ENCODE peak calls at places on chromosomes 4 and X, in nine cellular contexts. S, Z, U, L, K, W, T, C and R are unnamed samples.

GRCh38 chrX:80810365-80810978 is 795 bp upstream of the BRWD3 start:
- DNase-seq in S (no peak), Z (no peak), U (no peak), L (peak; percentile 4), K (no peak), W (no peak), T (peak; percentile 34), C (no peak), R (no peak)

GRCh38 chr4:177302371-177303100 is 7.1 kb upstream of the NEIL3 start:
- DNase-seq in S (no peak), Z (no peak), U (no peak), L (no peak), K (no peak), W (no peak), T (no peak), C (no peak), R (no peak)

GRCh38 chr4:134708616-134709015 is 507.0 kb upstream of the PABPC4L start:
- DNase-seq in S (no peak), Z (no peak), U (no peak), L (no peak), K (no peak), W (no peak), T (no peak), C (no peak), R (no peak)

GRCh38 chr4:152200776-152201333 is 335.0 kb downstream of the FBXW7 start:
- DNase-seq in S (no peak), Z (no peak), U (no peak), L (no peak), K (no peak), W (no peak), T (no peak), C (no peak), R (no peak)

GRCh38 chr4:2837904-2838496 is 5.6 kb upstream of the ADD1 start:
- DNase-seq in S (no peak), Z (peak; percentile 64), U (peak; percentile 57), L (peak; percentile 73), K (no peak), W (no peak), T (peak; percentile 80), C (no peak), R (no peak)

GRCh38 chr4:95563638-95564337 is 15.0 kb upstream of the UNC5C start:
- DNase-seq in S (no peak), Z (no peak), U (no peak), L (no peak), K (peak; percentile 5), W (no peak), T (no peak), C (no peak), R (no peak)

GRCh38 chrX:104335765-104336164 is 81.0 kb upstream of the ESX1 start:
- DNase-seq in S (no peak), Z (no peak), U (no peak), L (peak; percentile 85), K (no peak), W (no peak), T (no peak), C (no peak), R (no peak)

GRCh38 chr4:145945431-145946155 is 7.0 kb upstream of the ZNF827 start:
- DNase-seq in S (no peak), Z (no peak), U (no peak), L (peak; percentile 47), K (no peak), W (no peak), T (no peak), C (no peak), R (peak; percentile 33)

GRCh38 chr4:25500626-25501318 is 123.7 kb downstream of the ANAPC4 start:
- DNase-seq in S (no peak), Z (no peak), U (no peak), L (no peak), K (no peak), W (no peak), T (peak; percentile 92), C (peak; percentile 86), R (no peak)

GRCh38 chr4:64200001-64200555 is 209.2 kb downstream of the TECRL start:
- DNase-seq in S (no peak), Z (no peak), U (no peak), L (no peak), K (no peak), W (no peak), T (no peak), C (no peak), R (no peak)

GRCh38 chr4:141158219-141158618 is 24.9 kb upstream of the RNF150 start:
- DNase-seq in S (no peak), Z (no peak), U (no peak), L (peak; percentile 65), K (peak; percentile 64), W (no peak), T (peak; percentile 41), C (peak; percentile 27), R (no peak)

GRCh38 chrX:130082244-130083106 is 27.8 kb downstream of the ELF4 start:
- DNase-seq in S (peak; percentile 35), Z (peak; percentile 52), U (peak; percentile 22), L (peak; percentile 36), K (no peak), W (peak; percentile 84), T (no peak), C (no peak), R (no peak)

GRCh38 chrX:38055170-38055847 is 49.0 kb downstream of the SYTL5 start:
- DNase-seq in S (no peak), Z (no peak), U (peak; percentile 25), L (peak; percentile 57), K (no peak), W (no peak), T (peak; percentile 19), C (no peak), R (peak; percentile 8)

GRCh38 chrX:34379891-34380290 is 247.8 kb upstream of the FAM47A start:
- DNase-seq in S (no peak), Z (no peak), U (no peak), L (peak; percentile 5), K (no peak), W (no peak), T (no peak), C (no peak), R (no peak)

GRCh38 chr4:845836-846251 is 19.9 kb upstream of the CPLX1 start:
- DNase-seq in S (no peak), Z (no peak), U (no peak), L (peak; percentile 33), K (no peak), W (no peak), T (no peak), C (no peak), R (no peak)

GRCh38 chrX:152895724-152896420 is 2.0 kb upstream of the ZNF185 start:
- DNase-seq in S (no peak), Z (no peak), U (no peak), L (no peak), K (no peak), W (no peak), T (no peak), C (no peak), R (peak; percentile 60)

GRCh38 chr4:181264908-181265307 is 978.3 kb upstream of the TENM3 start:
- DNase-seq in S (no peak), Z (no peak), U (no peak), L (no peak), K (peak; percentile 49), W (no peak), T (peak; percentile 1), C (no peak), R (no peak)

GRCh38 chrX:39162322-39162721 is 361.1 kb downstream of the MID1IP1 start:
- DNase-seq in S (no peak), Z (peak; percentile 34), U (peak; percentile 38), L (no peak), K (peak; percentile 44), W (no peak), T (no peak), C (no peak), R (no peak)